ENCODE peak calls at places on chromosome 2, in eight cellular contexts. One of them, this sample, is unnamed.

GRCh38 chr2:239559417-239560261 is 158.8 kb upstream of the HDAC4 start:
- DNase-seq in fibroblast of mammary gland: no peak
- DNase-seq in activated T-cell treated with anti-CD3 and anti-CD28 coated beads for 24 hours: no peak
- DNase-seq in mammary epithelial cell: no peak
- DNase-seq in Calu3: no peak
- DNase-seq in CD8-positive, alpha-beta memory T cell: no peak
- DNase-seq in activated naive CD8-positive, alpha-beta T cell treated with anti-CD3 and anti-CD28 coated beads, Interleukin-2, amount 50 U/mL, for 24 hours: no peak
- DNase-seq in GDM1: no peak
- DNase-seq in this sample: no peak

GRCh38 chr2:43178602-43179542 is 47.5 kb downstream of the ZFP36L2 start:
- DNase-seq in fibroblast of mammary gland: peak
- DNase-seq in activated T-cell treated with anti-CD3 and anti-CD28 coated beads for 24 hours: no peak
- DNase-seq in mammary epithelial cell: peak
- DNase-seq in Calu3: peak
- DNase-seq in CD8-positive, alpha-beta memory T cell: no peak
- DNase-seq in activated naive CD8-positive, alpha-beta T cell treated with anti-CD3 and anti-CD28 coated beads, Interleukin-2, amount 50 U/mL, for 24 hours: no peak
- DNase-seq in GDM1: no peak
- DNase-seq in this sample: no peak

GRCh38 chr2:73297151-73297559 is 3.8 kb upstream of the EGR4 start:
- DNase-seq in fibroblast of mammary gland: no peak
- DNase-seq in activated T-cell treated with anti-CD3 and anti-CD28 coated beads for 24 hours: no peak
- DNase-seq in mammary epithelial cell: no peak
- DNase-seq in Calu3: no peak
- DNase-seq in CD8-positive, alpha-beta memory T cell: no peak
- DNase-seq in activated naive CD8-positive, alpha-beta T cell treated with anti-CD3 and anti-CD28 coated beads, Interleukin-2, amount 50 U/mL, for 24 hours: no peak
- DNase-seq in GDM1: no peak
- DNase-seq in this sample: no peak

GRCh38 chr2:96873651-96874096 is 3.8 kb upstream of the SEMA4C start:
- DNase-seq in fibroblast of mammary gland: no peak
- DNase-seq in activated T-cell treated with anti-CD3 and anti-CD28 coated beads for 24 hours: no peak
- DNase-seq in mammary epithelial cell: no peak
- DNase-seq in Calu3: no peak
- DNase-seq in CD8-positive, alpha-beta memory T cell: no peak
- DNase-seq in activated naive CD8-positive, alpha-beta T cell treated with anti-CD3 and anti-CD28 coated beads, Interleukin-2, amount 50 U/mL, for 24 hours: no peak
- DNase-seq in GDM1: no peak
- DNase-seq in this sample: no peak

GRCh38 chr2:66962625-66963207 is 434.4 kb upstream of the ETAA1 start:
- DNase-seq in fibroblast of mammary gland: no peak
- DNase-seq in activated T-cell treated with anti-CD3 and anti-CD28 coated beads for 24 hours: no peak
- DNase-seq in mammary epithelial cell: no peak
- DNase-seq in Calu3: no peak
- DNase-seq in CD8-positive, alpha-beta memory T cell: no peak
- DNase-seq in activated naive CD8-positive, alpha-beta T cell treated with anti-CD3 and anti-CD28 coated beads, Interleukin-2, amount 50 U/mL, for 24 hours: no peak
- DNase-seq in GDM1: no peak
- DNase-seq in this sample: no peak

GRCh38 chr2:71455011-71455740 is 1.8 kb downstream of the DYSF start:
- DNase-seq in fibroblast of mammary gland: no peak
- DNase-seq in activated T-cell treated with anti-CD3 and anti-CD28 coated beads for 24 hours: no peak
- DNase-seq in mammary epithelial cell: no peak
- DNase-seq in Calu3: no peak
- DNase-seq in CD8-positive, alpha-beta memory T cell: no peak
- DNase-seq in activated naive CD8-positive, alpha-beta T cell treated with anti-CD3 and anti-CD28 coated beads, Interleukin-2, amount 50 U/mL, for 24 hours: no peak
- DNase-seq in GDM1: no peak
- DNase-seq in this sample: no peak

GRCh38 chr2:200681731-200682130 is 95.9 kb downstream of the AOX1 start:
- DNase-seq in fibroblast of mammary gland: peak
- DNase-seq in activated T-cell treated with anti-CD3 and anti-CD28 coated beads for 24 hours: no peak
- DNase-seq in mammary epithelial cell: no peak
- DNase-seq in Calu3: no peak
- DNase-seq in CD8-positive, alpha-beta memory T cell: no peak
- DNase-seq in activated naive CD8-positive, alpha-beta T cell treated with anti-CD3 and anti-CD28 coated beads, Interleukin-2, amount 50 U/mL, for 24 hours: no peak
- DNase-seq in GDM1: no peak
- DNase-seq in this sample: no peak

GRCh38 chr2:45833301-45833967 is 182.0 kb downstream of the PRKCE start:
- DNase-seq in fibroblast of mammary gland: no peak
- DNase-seq in activated T-cell treated with anti-CD3 and anti-CD28 coated beads for 24 hours: no peak
- DNase-seq in mammary epithelial cell: no peak
- DNase-seq in Calu3: no peak
- DNase-seq in CD8-positive, alpha-beta memory T cell: no peak
- DNase-seq in activated naive CD8-positive, alpha-beta T cell treated with anti-CD3 and anti-CD28 coated beads, Interleukin-2, amount 50 U/mL, for 24 hours: no peak
- DNase-seq in GDM1: no peak
- DNase-seq in this sample: no peak

GRCh38 chr2:42770288-42771131 is 6.6 kb upstream of the OXER1 start:
- DNase-seq in fibroblast of mammary gland: peak
- DNase-seq in activated T-cell treated with anti-CD3 and anti-CD28 coated beads for 24 hours: no peak
- DNase-seq in mammary epithelial cell: peak
- DNase-seq in Calu3: peak
- DNase-seq in CD8-positive, alpha-beta memory T cell: no peak
- DNase-seq in activated naive CD8-positive, alpha-beta T cell treated with anti-CD3 and anti-CD28 coated beads, Interleukin-2, amount 50 U/mL, for 24 hours: no peak
- DNase-seq in GDM1: no peak
- DNase-seq in this sample: no peak

GRCh38 chr2:48183276-48183675 is 277.0 kb upstream of the FBXO11 start:
- DNase-seq in fibroblast of mammary gland: no peak
- DNase-seq in activated T-cell treated with anti-CD3 and anti-CD28 coated beads for 24 hours: no peak
- DNase-seq in mammary epithelial cell: no peak
- DNase-seq in Calu3: no peak
- DNase-seq in CD8-positive, alpha-beta memory T cell: no peak
- DNase-seq in activated naive CD8-positive, alpha-beta T cell treated with anti-CD3 and anti-CD28 coated beads, Interleukin-2, amount 50 U/mL, for 24 hours: no peak
- DNase-seq in GDM1: no peak
- DNase-seq in this sample: no peak

GRCh38 chr2:239991689-239992314 is 33.3 kb downstream of the NDUFA10 start:
- DNase-seq in fibroblast of mammary gland: peak
- DNase-seq in activated T-cell treated with anti-CD3 and anti-CD28 coated beads for 24 hours: no peak
- DNase-seq in mammary epithelial cell: peak
- DNase-seq in Calu3: no peak
- DNase-seq in CD8-positive, alpha-beta memory T cell: no peak
- DNase-seq in activated naive CD8-positive, alpha-beta T cell treated with anti-CD3 and anti-CD28 coated beads, Interleukin-2, amount 50 U/mL, for 24 hours: no peak
- DNase-seq in GDM1: no peak
- DNase-seq in this sample: no peak

GRCh38 chr2:68441994-68442322 is 25.1 kb downstream of the FBXO48 start:
- DNase-seq in fibroblast of mammary gland: no peak
- DNase-seq in activated T-cell treated with anti-CD3 and anti-CD28 coated beads for 24 hours: no peak
- DNase-seq in mammary epithelial cell: no peak
- DNase-seq in Calu3: no peak
- DNase-seq in CD8-positive, alpha-beta memory T cell: no peak
- DNase-seq in activated naive CD8-positive, alpha-beta T cell treated with anti-CD3 and anti-CD28 coated beads, Interleukin-2, amount 50 U/mL, for 24 hours: no peak
- DNase-seq in GDM1: no peak
- DNase-seq in this sample: no peak

GRCh38 chr2:98500561-98500960 is 55.9 kb downstream of the INPP4A start:
- DNase-seq in fibroblast of mammary gland: no peak
- DNase-seq in activated T-cell treated with anti-CD3 and anti-CD28 coated beads for 24 hours: no peak
- DNase-seq in mammary epithelial cell: no peak
- DNase-seq in Calu3: no peak
- DNase-seq in CD8-positive, alpha-beta memory T cell: no peak
- DNase-seq in activated naive CD8-positive, alpha-beta T cell treated with anti-CD3 and anti-CD28 coated beads, Interleukin-2, amount 50 U/mL, for 24 hours: no peak
- DNase-seq in GDM1: no peak
- DNase-seq in this sample: no peak

GRCh38 chr2:152694161-152694661 is 23.1 kb downstream of the PRPF40A start:
- DNase-seq in fibroblast of mammary gland: peak
- DNase-seq in activated T-cell treated with anti-CD3 and anti-CD28 coated beads for 24 hours: peak
- DNase-seq in mammary epithelial cell: no peak
- DNase-seq in Calu3: no peak
- DNase-seq in CD8-positive, alpha-beta memory T cell: peak
- DNase-seq in activated naive CD8-positive, alpha-beta T cell treated with anti-CD3 and anti-CD28 coated beads, Interleukin-2, amount 50 U/mL, for 24 hours: peak
- DNase-seq in GDM1: no peak
- DNase-seq in this sample: no peak

This sample was measured in central memory CD8-positive, alpha-beta T cell.